ENCODE peak calls at places on chromosomes 13 and 19, in four cellular contexts. V, B, F and Q are unnamed samples.
A peak's percentile ranks its signal among the peaks of the same experiment; 100 is the strongest.

GRCh38 chr13:102788683-102789082 is 10.1 kb downstream of the POGLUT2 start:
- DNase-seq in F (no peak), V (no peak), B (no peak), Q (no peak)

GRCh38 chr19:21202865-21203494 is 61.1 kb downstream of the ZNF431 start:
- DNase-seq in B (peak; percentile 20), V (peak; percentile 17), F (no peak), Q (peak; percentile 63)

GRCh38 chr13:106230450-106230849 is 305.0 kb downstream of the EFNB2 start:
- DNase-seq in F (no peak), V (no peak), B (peak; percentile 50), Q (no peak)

GRCh38 chr19:33906578-33907335 is 110.1 kb downstream of the KCTD15 start:
- DNase-seq in B (peak; percentile 89), F (no peak), V (no peak), Q (no peak)

GRCh38 chr19:48868196-48868886 is at the start of gene PLEKHA4:
- DNase-seq in V (no peak), F (no peak), B (peak; percentile 65), Q (no peak)

GRCh38 chr13:104098421-104098820 is 1032.2 kb upstream of the SLC10A2 start:
- DNase-seq in B (peak; percentile 14), V (no peak), F (no peak), Q (no peak)

GRCh38 chr19:49443366-49444099 is 2.2 kb upstream of the SLC17A7 start:
- DNase-seq in V (peak; percentile 97), B (peak; percentile 95), F (peak; percentile 77), Q (peak; percentile 91)

GRCh38 chr19:54133312-54133956 is 4.1 kb upstream of the CNOT3 start:
- DNase-seq in V (peak; percentile 46), B (no peak), F (no peak), Q (peak; percentile 63)

GRCh38 chr13:57992416-57992815 is 360.9 kb downstream of the PCDH17 start:
- DNase-seq in V (no peak), F (no peak), B (no peak), Q (no peak)

GRCh38 chr19:37342753-37343152 is 28.1 kb upstream of the ZNF527 start:
- DNase-seq in B (peak; percentile 21), F (no peak), V (no peak), Q (no peak)

GRCh38 chr13:42215578-42216421 is 56.2 kb upstream of the AKAP11 start:
- DNase-seq in F (no peak), B (peak; percentile 36), V (peak; percentile 15), Q (no peak)

GRCh38 chr19:33486407-33486806 is 35.2 kb downstream of the PEPD start:
- DNase-seq in B (no peak), F (no peak), V (no peak), Q (no peak)

GRCh38 chr19:46372901-46373572 is 26.1 kb downstream of the PPP5C start:
- DNase-seq in V (no peak), F (no peak), B (no peak), Q (no peak)

GRCh38 chr19:33868821-33869412 is 72.2 kb downstream of the KCTD15 start:
- DNase-seq in B (peak; percentile 82), F (no peak), V (no peak), Q (no peak)

GRCh38 chr19:12884926-12885748 is 1.9 kb downstream of the KLF1 start:
- DNase-seq in V (peak; percentile 100), F (peak; percentile 89), B (no peak), Q (peak; percentile 94)